ENCODE peak calls at places on chromosomes 1 and 21, in six cellular contexts. V is glutamatergic neuron, J is A549, H is DND-41, G is AG09309, A is endothelial cell. C is an unnamed sample.

GRCh38 chr1:168135982-168136708 is 585 bp downstream of the GPR161 start:
- DNase-seq in V (peak), J (peak), H (peak), G (no peak), A (peak), C (no peak)

GRCh38 chr1:109357673-109358072 is 40.0 kb downstream of the SORT1 start:
- DNase-seq in V (no peak), J (no peak), H (no peak), G (no peak), A (no peak), C (no peak)

GRCh38 chr21:46191257-46191685 is 7.0 kb upstream of the SPATC1L start:
- DNase-seq in V (no peak), J (no peak), H (no peak), G (peak), A (no peak), C (peak)

GRCh38 chr1:58893257-58893869 is 109.5 kb upstream of the JUN start:
- DNase-seq in V (no peak), J (no peak), H (no peak), G (no peak), A (no peak), C (no peak)

GRCh38 chr1:159197767-159198557 is 6.7 kb upstream of the ACKR1 start:
- DNase-seq in V (peak), J (peak), H (peak), G (peak), A (peak), C (no peak)

GRCh38 chr1:240151126-240151735 is 59.5 kb downstream of the FMN2 start:
- DNase-seq in V (no peak), J (no peak), H (no peak), G (no peak), A (no peak), C (no peak)

GRCh38 chr1:155093938-155094621 is 15.4 kb downstream of the EFNA3 start:
- DNase-seq in V (peak), J (peak), H (no peak), G (peak), A (no peak), C (no peak)

GRCh38 chr1:12475947-12476346 is 142.1 kb downstream of the DHRS3 start:
- DNase-seq in V (no peak), J (peak), H (peak), G (no peak), A (no peak), C (no peak)

GRCh38 chr1:169538998-169539871 is 47.0 kb downstream of the F5 start:
- DNase-seq in V (no peak), J (peak), H (no peak), G (peak), A (no peak), C (no peak)

GRCh38 chr1:10904396-10905358 is 107.8 kb upstream of the TARDBP start:
- DNase-seq in V (no peak), J (no peak), H (peak), G (no peak), A (no peak), C (peak)

GRCh38 chr1:36091698-36092097 is 3.0 kb downstream of the ADPRS start:
- DNase-seq in V (no peak), J (no peak), H (no peak), G (no peak), A (no peak), C (peak)

GRCh38 chr1:43442756-43443155 is 11.0 kb downstream of the HYI start:
- DNase-seq in V (peak), J (no peak), H (no peak), G (no peak), A (no peak), C (no peak)

GRCh38 chr21:23968722-23969647 is 1638.3 kb downstream of the MRPL39 start:
- DNase-seq in V (peak), J (peak), H (peak), G (no peak), A (peak), C (no peak)

GRCh38 chr1:89965203-89965900 is 29.6 kb upstream of the ZNF326 start:
- DNase-seq in V (no peak), J (no peak), H (no peak), G (no peak), A (no peak), C (no peak)

GRCh38 chr1:105027838-105028471 is 1278.3 kb downstream of the AMY1C start:
- DNase-seq in V (no peak), J (no peak), H (no peak), G (no peak), A (peak), C (no peak)

GRCh38 chr1:35210306-35211112 is 17.6 kb upstream of the SFPQ start:
- DNase-seq in V (peak), J (no peak), H (peak), G (no peak), A (no peak), C (no peak)

GRCh38 chr1:59124166-59124565 is 172.7 kb upstream of the FGGY start:
- DNase-seq in V (no peak), J (no peak), H (no peak), G (no peak), A (no peak), C (no peak)

GRCh38 chr1:241518447-241519307 is 878 bp downstream of the FH start:
- DNase-seq in V (no peak), J (no peak), H (no peak), G (no peak), A (peak), C (peak)

GRCh38 chr21:45822429-45823099 is 159.0 kb upstream of the COL6A1 start:
- DNase-seq in V (no peak), J (no peak), H (no peak), G (no peak), A (no peak), C (no peak)

GRCh38 chr1:66929289-66929688 is 4.5 kb downstream of the MIER1 start:
- DNase-seq in V (no peak), J (no peak), H (no peak), G (no peak), A (no peak), C (no peak)

GRCh38 chr1:66132324-66132723 is 339.6 kb downstream of the PDE4B start:
- DNase-seq in V (no peak), J (no peak), H (no peak), G (no peak), A (no peak), C (no peak)

GRCh38 chr1:2446394-2446793 is 29.7 kb upstream of the PLCH2 start:
- DNase-seq in V (no peak), J (no peak), H (no peak), G (no peak), A (no peak), C (no peak)

GRCh38 chr1:107430540-107431228 is 289.8 kb downstream of the NTNG1 start:
- DNase-seq in V (peak), J (peak), H (peak), G (peak), A (peak), C (no peak)

GRCh38 chr1:34590211-34590623 is 164.6 kb upstream of the GJB5 start:
- DNase-seq in V (no peak), J (peak), H (peak), G (no peak), A (peak), C (no peak)

GRCh38 chr1:30966690-30967369 is 58.3 kb upstream of the SDC3 start:
- DNase-seq in V (peak), J (peak), H (no peak), G (no peak), A (no peak), C (no peak)

GRCh38 chr21:46634427-46634826 is 1.0 kb upstream of the PRMT2 start:
- DNase-seq in V (no peak), J (no peak), H (no peak), G (no peak), A (no peak), C (no peak)

GRCh38 chr1:44819594-44820327 is 11.4 kb downstream of the BTBD19 start:
- DNase-seq in V (peak), J (peak), H (peak), G (no peak), A (peak), C (peak)

GRCh38 chr1:48710318-48710717 is 66.4 kb downstream of the BEND5 start:
- DNase-seq in V (no peak), J (no peak), H (no peak), G (no peak), A (no peak), C (no peak)

GRCh38 chr1:85504417-85504816 is 39.5 kb upstream of the DDAH1 start:
- DNase-seq in V (no peak), J (no peak), H (no peak), G (no peak), A (no peak), C (no peak)

GRCh38 chr1:160711528-160712311 is at the start of gene CD48:
- DNase-seq in V (no peak), J (no peak), H (peak), G (no peak), A (no peak), C (no peak)

GRCh38 chr1:229410370-229410691 is 23.6 kb downstream of the ACTA1 start:
- DNase-seq in V (no peak), J (no peak), H (no peak), G (no peak), A (no peak), C (no peak)
- TF ChIP-seq CTCF in V (no peak), J (no peak), H (no peak), G (no peak), A (no peak), C (no peak)

DNA sequence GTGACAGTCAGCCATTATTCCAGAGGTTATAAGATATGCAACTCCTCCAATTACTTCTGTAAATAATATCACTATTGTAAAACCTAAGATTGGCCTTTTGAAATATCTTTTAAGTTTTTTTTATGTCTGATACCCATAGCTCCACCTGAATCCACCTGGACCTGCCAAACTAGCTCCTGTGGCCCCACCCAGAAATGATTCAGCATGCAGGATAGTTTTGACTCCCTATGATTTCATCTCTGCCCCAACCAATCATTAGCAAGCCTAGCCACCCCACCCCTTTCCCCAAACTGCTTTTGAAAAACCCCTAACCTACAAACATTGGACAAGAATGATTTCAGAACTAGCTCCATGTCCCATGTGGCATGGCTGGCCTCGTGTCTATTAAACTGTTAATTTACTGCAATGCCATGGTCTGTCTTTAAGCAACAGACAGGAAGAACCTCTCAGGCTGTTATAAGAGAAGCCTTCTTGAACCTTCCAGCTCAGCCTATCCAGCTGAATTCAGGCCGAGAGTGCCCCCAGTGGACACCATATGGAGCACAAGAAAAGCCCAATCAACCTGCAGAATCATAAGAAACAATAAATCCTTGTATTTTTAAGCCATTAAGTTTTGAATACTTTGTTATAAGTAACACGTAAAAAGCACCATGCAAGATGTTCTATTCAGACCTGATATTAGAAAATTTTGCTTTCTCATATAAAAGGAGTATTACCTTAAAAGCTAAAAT is 263.0 kb upstream of the ZRANB2 start:
- DNase-seq in V (no peak), J (no peak), H (no peak), G (no peak), A (no peak), C (no peak)
- TF ChIP-seq CTCF in V (peak), J (no peak), H (peak), G (peak), A (no peak), C (no peak)

DNA sequence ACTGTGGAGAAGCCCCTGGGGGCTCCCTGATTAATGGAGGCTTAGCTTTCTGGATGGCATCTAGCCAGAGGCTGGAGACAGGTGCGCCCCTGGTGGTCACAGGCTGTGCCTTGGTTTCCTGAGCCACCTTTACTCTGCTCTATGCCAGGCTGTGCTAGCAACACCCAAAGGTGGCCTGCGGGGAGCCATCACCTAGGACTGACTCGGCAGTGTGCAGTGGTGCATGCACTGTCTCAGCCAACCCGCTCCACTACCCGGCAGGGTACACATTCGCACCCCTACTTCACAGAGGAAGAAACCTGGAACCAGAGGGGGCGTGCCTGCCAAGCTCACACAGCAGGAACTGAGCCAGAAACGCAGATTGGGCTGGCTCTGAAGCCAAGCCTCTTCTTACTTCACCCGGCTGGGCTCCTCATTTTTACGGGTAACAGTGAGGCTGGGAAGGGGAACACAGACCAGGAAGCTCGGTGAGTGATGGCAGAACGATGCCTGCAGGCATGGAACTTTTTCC is 24.8 kb downstream of the PCSK9 start:
- DNase-seq in V (no peak), J (no peak), H (no peak), G (no peak), A (no peak), C (peak)
- TF ChIP-seq CTCF in V (peak), J (no peak), H (peak), G (no peak), A (peak), C (peak)

DNA sequence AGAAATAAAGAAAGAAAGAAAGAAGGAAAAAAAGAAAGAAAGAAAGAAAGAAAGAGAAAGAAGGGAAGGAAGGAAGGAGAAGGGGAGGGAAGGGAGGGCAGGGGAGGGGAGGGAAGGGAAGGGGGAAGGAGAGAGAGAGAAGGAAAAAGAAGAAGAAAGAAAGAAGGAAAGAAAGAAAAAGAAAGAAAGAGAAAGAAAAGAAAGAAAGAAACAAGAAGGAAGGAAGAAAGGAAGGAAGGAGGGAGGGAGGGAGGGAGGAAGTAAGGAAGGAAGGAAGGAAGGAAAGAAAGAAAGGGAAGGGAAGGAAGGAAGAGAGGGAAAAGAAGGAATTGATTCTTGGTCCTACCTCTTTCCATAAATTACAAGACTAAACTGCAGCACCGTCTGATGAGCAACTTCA is 186.1 kb downstream of the URB2 start:
- DNase-seq in V (no peak), J (no peak), H (no peak), G (no peak), A (no peak), C (no peak)
- TF ChIP-seq CTCF in V (no peak), J (no peak), H (no peak), G (no peak), A (no peak), C (no peak)

C was measured in chondrocyte.